ENCODE peak calls at places on chromosomes 3 and 15, in nine cellular contexts. X is GM23338, J is non-pigmented ciliary epithelial cell, R is NB4, Y is brain microvascular endothelial cell, H is colonic mucosa, E is fibroblast of lung, W is mucosa of gallbladder, B is renal cortical epithelial cell. M is an unnamed sample.
A peak's percentile ranks its signal among the peaks of the same experiment; 100 is the strongest.

GRCh38 chr3:76724075-76724474 is 315.8 kb upstream of the ROBO2 start:
- DNase-seq in R (no peak), B (no peak), E (no peak), J (no peak), H (no peak), W (no peak), Y (no peak), X (no peak), M (no peak)

GRCh38 chr3:187922704-187923393 is 177.6 kb upstream of the BCL6 start:
- DNase-seq in X (no peak), R (no peak), J (peak; percentile 65), Y (peak; percentile 70), B (peak; percentile 72), E (peak; percentile 89), H (no peak), W (no peak), M (no peak)

GRCh38 chr15:94494732-94495131 is 263.4 kb downstream of the MCTP2 start:
- DNase-seq in J (no peak), R (no peak), Y (no peak), E (no peak), X (no peak), W (no peak), B (peak; percentile 10), H (no peak), M (no peak)

GRCh38 chr3:168914662-168915061 is 748.9 kb downstream of the MECOM start:
- DNase-seq in E (peak; percentile 74), Y (no peak), J (no peak), B (peak; percentile 66), W (no peak), H (no peak), X (peak; percentile 19), R (no peak), M (no peak)

GRCh38 chr3:106438916-106439315 is 570.1 kb upstream of the CBLB start:
- DNase-seq in R (no peak), J (no peak), E (no peak), X (no peak), B (no peak), W (no peak), H (no peak), Y (no peak), M (no peak)

GRCh38 chr15:93047621-93048425 is 41.2 kb downstream of the RGMA start:
- DNase-seq in E (no peak), R (peak; percentile 79), B (no peak), Y (no peak), J (no peak), W (no peak), X (no peak), H (no peak), M (no peak)

GRCh38 chr3:11989383-11990050 is 14.7 kb upstream of the SYN2 start:
- DNase-seq in X (peak; percentile 14), W (no peak), R (peak; percentile 6), Y (no peak), E (no peak), B (no peak), J (no peak), H (no peak), M (no peak)

GRCh38 chr3:129890891-129891290 is 2.6 kb downstream of the TMCC1 start:
- DNase-seq in X (no peak), R (no peak), E (no peak), B (no peak), H (no peak), W (no peak), Y (no peak), J (no peak), M (no peak)

M was measured in AML-193.